ENCODE peak calls at places on chromosomes 3 and 15, in four cellular contexts. M is WTC11, T is K562, N is HepG2. P is an unnamed sample.

GRCh38 chr3:158430968-158431367 is 140.0 kb upstream of the MLF1 start:
- DNase-seq in N (no peak), T (no peak), M (no peak), P (no peak)

GRCh38 chr3:68893600-68894239 is 38.6 kb downstream of the TAFA4 start:
- DNase-seq in T (peak), M (no peak), N (peak), P (no peak)

GRCh38 chr15:77632760-77633133 is at the start of gene LINGO1:
- DNase-seq in T (peak), M (peak), N (no peak), P (peak)

GRCh38 chr3:153210660-153211059 is 48.6 kb downstream of the RAP2B start:
- DNase-seq in M (no peak), T (no peak), N (no peak), P (no peak)

GRCh38 chr3:69193749-69194148 is 71.4 kb upstream of the LMOD3 start:
- DNase-seq in T (no peak), N (no peak), M (no peak), P (no peak)

GRCh38 chr3:197425485-197426131 is 127.2 kb upstream of the DLG1 start:
- DNase-seq in T (no peak), N (no peak), M (no peak), P (no peak)

GRCh38 chr3:85004147-85004546 is 45.4 kb downstream of the CADM2 start:
- DNase-seq in M (no peak), T (no peak), N (no peak), P (no peak)

GRCh38 chr3:183491923-183492848 is 63.3 kb downstream of the KLHL6 start:
- DNase-seq in T (no peak), N (no peak), M (no peak), P (no peak)

GRCh38 chr3:65945480-65945879 is 93.2 kb downstream of the MAGI1 start:
- DNase-seq in N (no peak), T (no peak), M (no peak), P (no peak)

GRCh38 chr3:131591394-131591990 is 88.7 kb upstream of the MRPL3 start:
- DNase-seq in M (no peak), T (no peak), N (no peak), P (peak)

GRCh38 chr15:90617171-90617570 is 87.4 kb downstream of the CRTC3 start:
- DNase-seq in M (no peak), N (no peak), T (no peak), P (no peak)

GRCh38 chr3:87225659-87226058 is 1.4 kb upstream of the CHMP2B start:
- DNase-seq in N (no peak), M (no peak), T (no peak), P (no peak)

GRCh38 chr3:14435175-14436011 is 33.0 kb downstream of the SLC6A6 start:
- DNase-seq in T (no peak), M (no peak), N (no peak), P (no peak)

GRCh38 chr15:99268431-99268830 is 17.1 kb downstream of the LRRC28 start:
- DNase-seq in T (no peak), M (no peak), N (peak), P (no peak)

GRCh38 chr3:105580551-105580950 is 213.8 kb downstream of the ALCAM start:
- DNase-seq in M (no peak), T (no peak), N (no peak), P (no peak)

GRCh38 chr3:147373301-147373700 is 33.0 kb downstream of the ZIC4 start:
- DNase-seq in N (no peak), T (no peak), M (no peak), P (no peak)

GRCh38 chr3:32313723-32314473 is 75.4 kb downstream of the CMTM8 start:
- DNase-seq in T (no peak), M (no peak), N (no peak), P (no peak)

GRCh38 chr15:71437404-71437803 is 322.1 kb downstream of the THSD4 start:
- DNase-seq in M (no peak), N (no peak), T (no peak), P (no peak)

GRCh38 chr15:80856400-80856799 is 77.2 kb downstream of the CEMIP start:
- DNase-seq in T (peak), N (peak), M (no peak), P (no peak)

GRCh38 chr3:74314696-74315095 is 299.8 kb downstream of the CNTN3 start:
- DNase-seq in N (no peak), M (no peak), T (no peak), P (no peak)

GRCh38 chr3:188071636-188072035 is 82.3 kb upstream of the LPP start:
- DNase-seq in T (no peak), M (no peak), N (no peak), P (no peak)

GRCh38 chr15:82916161-82916952 is 36.2 kb downstream of the HOMER2 start:
- DNase-seq in M (no peak), N (no peak), T (no peak), P (no peak)

GRCh38 chr15:56910801-56911200 is 7.6 kb upstream of the TCF12 start:
- DNase-seq in N (no peak), M (peak), T (no peak), P (no peak)

GRCh38 chr3:194300392-194300758 is 50.8 kb downstream of the CPN2 start:
- DNase-seq in M (peak), N (peak), T (no peak), P (no peak)

GRCh38 chr15:59223736-59224135 is 17.1 kb downstream of the LDHAL6B start:
- DNase-seq in M (no peak), N (no peak), T (no peak), P (no peak)

GRCh38 chr3:43016513-43016865 is 37.4 kb downstream of the GASK1A start:
- DNase-seq in T (no peak), M (no peak), N (no peak), P (no peak)
- TF ChIP-seq HMGXB4 in T (no peak), M (no peak), N (no peak), P (no peak)

GRCh38 chr3:129005526-129006303 is 4.6 kb downstream of the EFCC1 start:
- DNase-seq in N (peak), M (no peak), T (no peak), P (no peak)

GRCh38 chr3:129001817-129002572 is 891 bp downstream of the EFCC1 start:
- DNase-seq in N (no peak), T (no peak), M (peak), P (peak)

GRCh38 chr3:129002573-129003569 is 1.8 kb downstream of the EFCC1 start:
- DNase-seq in T (no peak), N (no peak), M (no peak), P (no peak)

GRCh38 chr3:129004639-129005295 is 3.7 kb downstream of the EFCC1 start:
- DNase-seq in N (no peak), T (no peak), M (no peak), P (no peak)

GRCh38 chr3:129003578-129004112 is 2.5 kb downstream of the EFCC1 start:
- DNase-seq in N (peak), T (no peak), M (peak), P (no peak)
- TF ChIP-seq HMGXB4 in N (no peak), T (no peak), M (no peak), P (no peak)

DNA sequence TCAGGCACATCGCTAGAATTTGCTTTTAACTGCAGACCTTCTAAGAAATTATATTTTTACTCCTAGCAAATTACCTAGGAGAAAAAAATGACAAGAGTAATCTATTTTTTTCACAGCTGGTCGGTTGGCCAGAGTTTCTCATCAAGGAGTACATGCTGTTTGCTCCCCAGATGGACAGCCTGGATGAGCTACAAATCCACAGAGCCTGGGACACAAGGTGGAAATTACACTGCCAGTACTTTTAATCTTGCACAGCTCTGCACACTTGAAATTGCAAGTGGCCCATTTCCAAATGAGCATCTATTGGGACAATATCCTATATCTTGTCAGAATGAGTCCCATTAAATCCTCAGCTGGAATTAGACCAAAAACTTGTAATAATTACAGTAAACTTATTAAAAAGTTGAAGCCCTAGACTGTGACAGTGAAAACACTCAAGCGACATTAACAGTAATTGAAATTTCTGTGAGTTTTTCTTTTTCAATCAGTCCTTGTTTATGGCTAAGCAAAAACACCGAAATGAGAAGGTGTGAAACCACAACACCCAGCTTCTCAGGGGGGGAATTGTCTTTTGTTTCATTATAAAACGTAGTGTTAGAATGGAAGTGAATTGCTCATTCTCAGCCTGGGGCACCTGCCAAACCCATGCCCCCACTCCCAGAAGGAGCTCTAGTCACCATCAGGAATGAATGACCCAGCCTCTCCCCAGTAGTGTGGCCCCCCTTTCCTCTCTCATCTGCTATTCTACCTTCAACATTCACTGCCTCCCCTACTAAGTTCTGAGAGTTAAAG is 185.6 kb upstream of the CFAP20DC start:
- DNase-seq in N (no peak), M (no peak), T (no peak), P (no peak)
- TF ChIP-seq HMGXB4 in N (no peak), M (no peak), T (no peak), P (no peak)

DNA sequence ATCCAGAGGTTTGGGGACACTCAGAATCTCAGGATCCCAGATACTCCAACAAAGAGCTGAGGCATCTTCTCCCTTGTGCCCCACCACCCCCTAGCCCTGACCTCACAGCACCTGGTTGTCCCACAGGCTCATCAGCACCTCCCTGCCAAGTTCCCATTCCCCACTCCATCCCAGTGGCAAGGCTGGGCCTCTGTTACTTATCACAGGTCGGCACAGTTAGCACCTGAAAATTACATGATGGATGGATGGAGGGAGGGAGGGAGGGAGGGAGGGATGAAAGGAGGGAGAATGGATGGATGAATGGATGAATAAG is 12.8 kb downstream of the MYL3 start:
- DNase-seq in N (no peak), M (no peak), T (no peak), P (no peak)
- TF ChIP-seq HMGXB4 in N (no peak), M (no peak), T (no peak), P (no peak)

DNA sequence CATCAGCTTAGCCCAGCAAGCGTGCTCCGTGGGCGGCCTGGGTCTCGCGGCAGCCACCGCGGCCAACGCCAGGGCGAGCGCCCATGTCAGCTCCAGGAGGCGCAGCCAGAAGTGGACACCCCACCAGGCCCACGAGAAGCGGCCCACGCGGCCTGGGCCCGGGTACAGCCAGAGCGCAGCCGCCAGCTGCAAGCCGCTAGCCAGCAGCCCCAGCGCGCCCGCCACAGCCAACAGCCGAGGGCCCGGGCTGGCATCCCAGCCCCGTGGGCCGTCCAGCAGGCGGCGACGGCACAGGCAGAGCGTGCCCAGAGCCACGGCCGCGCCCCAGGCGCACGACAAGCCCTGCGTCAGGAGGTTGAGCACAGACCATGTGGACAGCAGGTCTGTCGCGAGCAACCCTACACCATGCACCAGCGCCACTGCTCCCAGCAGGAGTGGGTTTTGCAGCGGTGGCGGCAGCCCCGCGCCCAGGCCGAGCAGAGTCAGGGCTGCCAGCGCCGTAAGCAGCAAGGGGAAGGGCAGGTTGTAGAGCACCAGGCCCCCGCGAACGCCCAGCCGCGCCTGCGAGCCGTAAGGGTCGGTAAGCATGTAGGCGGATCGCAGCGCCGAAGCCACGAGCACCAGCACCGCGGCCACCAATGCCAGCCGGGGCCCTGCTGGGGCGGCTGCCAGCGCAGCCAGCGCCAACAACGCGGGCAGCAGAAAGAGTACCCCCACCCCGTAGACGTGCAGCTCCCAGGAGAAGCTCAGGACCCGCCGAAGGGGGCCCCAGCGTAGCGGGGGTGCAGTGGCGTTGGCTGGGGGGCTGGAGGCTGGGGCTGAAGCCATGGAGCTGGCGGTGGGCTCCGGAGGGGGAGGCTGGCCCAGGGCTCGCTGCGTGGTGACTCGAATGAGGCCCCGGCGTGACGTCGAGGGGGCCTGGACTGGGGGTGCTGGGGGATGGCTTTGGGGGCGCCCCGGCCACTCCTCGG is 4.9 kb downstream of the PRRT3 start:
- DNase-seq in N (peak), T (no peak), M (peak), P (peak)
- TF ChIP-seq HMGXB4 in N (peak), T (no peak), M (peak), P (peak)

GRCh38 chr3:195897081-195897852 is 11.1 kb downstream of the TNK2 start:
- DNase-seq in M (no peak), N (no peak), T (no peak), P (peak)
- TF ChIP-seq HMGXB4 in M (no peak), N (no peak), T (no peak), P (no peak)

GRCh38 chr3:62559831-62560445 is 186.6 kb upstream of the FEZF2 start:
- DNase-seq in T (no peak), N (no peak), M (no peak), P (no peak)
- TF ChIP-seq HMGXB4 in T (no peak), N (no peak), M (no peak), P (no peak)

GRCh38 chr15:40930430-40931299 is 1.5 kb downstream of the DLL4 start:
- DNase-seq in N (peak), T (peak), M (peak), P (no peak)
- TF ChIP-seq HMGXB4 in N (no peak), T (no peak), M (peak), P (no peak)

P was measured in A549.